ENCODE peak calls at places on chromosomes 4 and X, in five cellular contexts. One of them, this sample, is unnamed.

GRCh38 chrX:77446840-77447239 is 349 bp upstream of the FGF16 start:
- DNase-seq in activated CD8-positive, alpha-beta T cell treated with anti-CD3 and anti-CD28 coated beads for 36 hours: peak; percentile 27
- DNase-seq in aorta: peak; percentile 51
- DNase-seq in naive thymus-derived CD8-positive, alpha-beta T cell: no peak
- DNase-seq in non-pigmented ciliary epithelial cell: no peak
- DNase-seq in this sample: no peak

GRCh38 chrX:12770440-12770839 is 20.8 kb upstream of the PRPS2 start:
- DNase-seq in activated CD8-positive, alpha-beta T cell treated with anti-CD3 and anti-CD28 coated beads for 36 hours: no peak
- DNase-seq in aorta: no peak
- DNase-seq in naive thymus-derived CD8-positive, alpha-beta T cell: peak; percentile 30
- DNase-seq in non-pigmented ciliary epithelial cell: no peak
- DNase-seq in this sample: no peak

GRCh38 chr4:17103231-17103630 is 204.8 kb upstream of the LDB2 start:
- DNase-seq in activated CD8-positive, alpha-beta T cell treated with anti-CD3 and anti-CD28 coated beads for 36 hours: no peak
- DNase-seq in aorta: no peak
- DNase-seq in naive thymus-derived CD8-positive, alpha-beta T cell: no peak
- DNase-seq in non-pigmented ciliary epithelial cell: peak; percentile 84
- DNase-seq in this sample: no peak

GRCh38 chr4:29983890-29984289 is 736.3 kb upstream of the PCDH7 start:
- DNase-seq in activated CD8-positive, alpha-beta T cell treated with anti-CD3 and anti-CD28 coated beads for 36 hours: no peak
- DNase-seq in aorta: no peak
- DNase-seq in naive thymus-derived CD8-positive, alpha-beta T cell: no peak
- DNase-seq in non-pigmented ciliary epithelial cell: no peak
- DNase-seq in this sample: no peak

GRCh38 chr4:4770610-4771009 is 88.9 kb upstream of the MSX1 start:
- DNase-seq in activated CD8-positive, alpha-beta T cell treated with anti-CD3 and anti-CD28 coated beads for 36 hours: no peak
- DNase-seq in aorta: no peak
- DNase-seq in naive thymus-derived CD8-positive, alpha-beta T cell: no peak
- DNase-seq in non-pigmented ciliary epithelial cell: no peak
- DNase-seq in this sample: no peak

GRCh38 chr4:113809313-113809712 is 47.8 kb upstream of the CAMK2D start:
- DNase-seq in activated CD8-positive, alpha-beta T cell treated with anti-CD3 and anti-CD28 coated beads for 36 hours: peak; percentile 11
- DNase-seq in aorta: peak; percentile 68
- DNase-seq in naive thymus-derived CD8-positive, alpha-beta T cell: no peak
- DNase-seq in non-pigmented ciliary epithelial cell: no peak
- DNase-seq in this sample: no peak

GRCh38 chr4:101211146-101211553 is 136.2 kb downstream of the PPP3CA start:
- DNase-seq in activated CD8-positive, alpha-beta T cell treated with anti-CD3 and anti-CD28 coated beads for 36 hours: no peak
- DNase-seq in aorta: no peak
- DNase-seq in naive thymus-derived CD8-positive, alpha-beta T cell: no peak
- DNase-seq in non-pigmented ciliary epithelial cell: no peak
- DNase-seq in this sample: no peak

GRCh38 chrX:69139516-69139915 is 25.7 kb downstream of the PJA1 start:
- DNase-seq in activated CD8-positive, alpha-beta T cell treated with anti-CD3 and anti-CD28 coated beads for 36 hours: no peak
- DNase-seq in aorta: no peak
- DNase-seq in naive thymus-derived CD8-positive, alpha-beta T cell: no peak
- DNase-seq in non-pigmented ciliary epithelial cell: no peak
- DNase-seq in this sample: no peak

GRCh38 chrX:137547291-137547690 is 18.6 kb upstream of the ZIC3 start:
- DNase-seq in activated CD8-positive, alpha-beta T cell treated with anti-CD3 and anti-CD28 coated beads for 36 hours: no peak
- DNase-seq in aorta: no peak
- DNase-seq in naive thymus-derived CD8-positive, alpha-beta T cell: no peak
- DNase-seq in non-pigmented ciliary epithelial cell: no peak
- DNase-seq in this sample: no peak

GRCh38 chr4:16508968-16509367 is 282.7 kb upstream of the TAPT1 start:
- DNase-seq in activated CD8-positive, alpha-beta T cell treated with anti-CD3 and anti-CD28 coated beads for 36 hours: no peak
- DNase-seq in aorta: no peak
- DNase-seq in naive thymus-derived CD8-positive, alpha-beta T cell: no peak
- DNase-seq in non-pigmented ciliary epithelial cell: no peak
- DNase-seq in this sample: no peak

GRCh38 chrX:102339312-102340298 is 92.6 kb downstream of the NXF2 start:
- DNase-seq in activated CD8-positive, alpha-beta T cell treated with anti-CD3 and anti-CD28 coated beads for 36 hours: peak; percentile 2
- DNase-seq in aorta: peak; percentile 38
- DNase-seq in naive thymus-derived CD8-positive, alpha-beta T cell: peak; percentile 35
- DNase-seq in non-pigmented ciliary epithelial cell: no peak
- DNase-seq in this sample: no peak

GRCh38 chr4:27775156-27775555 is 914.5 kb downstream of the STIM2 start:
- DNase-seq in activated CD8-positive, alpha-beta T cell treated with anti-CD3 and anti-CD28 coated beads for 36 hours: no peak
- DNase-seq in aorta: no peak
- DNase-seq in naive thymus-derived CD8-positive, alpha-beta T cell: no peak
- DNase-seq in non-pigmented ciliary epithelial cell: no peak
- DNase-seq in this sample: no peak

GRCh38 chrX:44913656-44914531 is 40.9 kb downstream of the KDM6A start:
- DNase-seq in activated CD8-positive, alpha-beta T cell treated with anti-CD3 and anti-CD28 coated beads for 36 hours: no peak
- DNase-seq in aorta: no peak
- DNase-seq in naive thymus-derived CD8-positive, alpha-beta T cell: no peak
- DNase-seq in non-pigmented ciliary epithelial cell: no peak
- DNase-seq in this sample: no peak

GRCh38 chr4:87128006-87128705 is 92.3 kb downstream of the KLHL8 start:
- DNase-seq in activated CD8-positive, alpha-beta T cell treated with anti-CD3 and anti-CD28 coated beads for 36 hours: no peak
- DNase-seq in aorta: no peak
- DNase-seq in naive thymus-derived CD8-positive, alpha-beta T cell: no peak
- DNase-seq in non-pigmented ciliary epithelial cell: no peak
- DNase-seq in this sample: no peak

GRCh38 chrX:134929813-134930212 is 61.0 kb upstream of the SMIM10 start:
- DNase-seq in activated CD8-positive, alpha-beta T cell treated with anti-CD3 and anti-CD28 coated beads for 36 hours: peak; percentile 57
- DNase-seq in aorta: no peak
- DNase-seq in naive thymus-derived CD8-positive, alpha-beta T cell: no peak
- DNase-seq in non-pigmented ciliary epithelial cell: no peak
- DNase-seq in this sample: no peak

GRCh38 chr4:26217961-26218676 is 102.7 kb upstream of the RBPJ start:
- DNase-seq in activated CD8-positive, alpha-beta T cell treated with anti-CD3 and anti-CD28 coated beads for 36 hours: no peak
- DNase-seq in aorta: peak; percentile 67
- DNase-seq in naive thymus-derived CD8-positive, alpha-beta T cell: no peak
- DNase-seq in non-pigmented ciliary epithelial cell: no peak
- DNase-seq in this sample: no peak

GRCh38 chr4:73615613-73616012 is 4.6 kb downstream of the RASSF6 start:
- DNase-seq in activated CD8-positive, alpha-beta T cell treated with anti-CD3 and anti-CD28 coated beads for 36 hours: no peak
- DNase-seq in aorta: no peak
- DNase-seq in naive thymus-derived CD8-positive, alpha-beta T cell: no peak
- DNase-seq in non-pigmented ciliary epithelial cell: no peak
- DNase-seq in this sample: no peak

GRCh38 chr4:156390599-156391296 is 437.1 kb upstream of the CTSO start:
- DNase-seq in activated CD8-positive, alpha-beta T cell treated with anti-CD3 and anti-CD28 coated beads for 36 hours: no peak
- DNase-seq in aorta: no peak
- DNase-seq in naive thymus-derived CD8-positive, alpha-beta T cell: no peak
- DNase-seq in non-pigmented ciliary epithelial cell: no peak
- DNase-seq in this sample: no peak

GRCh38 chr4:94516067-94516466 is 64.3 kb downstream of the PDLIM5 start:
- DNase-seq in activated CD8-positive, alpha-beta T cell treated with anti-CD3 and anti-CD28 coated beads for 36 hours: no peak
- DNase-seq in aorta: no peak
- DNase-seq in naive thymus-derived CD8-positive, alpha-beta T cell: no peak
- DNase-seq in non-pigmented ciliary epithelial cell: no peak
- DNase-seq in this sample: no peak

GRCh38 chr4:74202062-74202586 is 44.2 kb downstream of the MTHFD2L start:
- DNase-seq in activated CD8-positive, alpha-beta T cell treated with anti-CD3 and anti-CD28 coated beads for 36 hours: no peak
- DNase-seq in aorta: no peak
- DNase-seq in naive thymus-derived CD8-positive, alpha-beta T cell: no peak
- DNase-seq in non-pigmented ciliary epithelial cell: no peak
- DNase-seq in this sample: no peak

GRCh38 chr4:126057371-126057770 is 742.6 kb downstream of the FAT4 start:
- DNase-seq in activated CD8-positive, alpha-beta T cell treated with anti-CD3 and anti-CD28 coated beads for 36 hours: no peak
- DNase-seq in aorta: no peak
- DNase-seq in naive thymus-derived CD8-positive, alpha-beta T cell: no peak
- DNase-seq in non-pigmented ciliary epithelial cell: no peak
- DNase-seq in this sample: no peak

GRCh38 chr4:187236491-187236890 is 512.8 kb upstream of the FAT1 start:
- DNase-seq in activated CD8-positive, alpha-beta T cell treated with anti-CD3 and anti-CD28 coated beads for 36 hours: no peak
- DNase-seq in aorta: no peak
- DNase-seq in naive thymus-derived CD8-positive, alpha-beta T cell: no peak
- DNase-seq in non-pigmented ciliary epithelial cell: peak; percentile 42
- DNase-seq in this sample: peak; percentile 68

GRCh38 chr4:4555916-4556315 is 14.1 kb upstream of the STX18 start:
- DNase-seq in activated CD8-positive, alpha-beta T cell treated with anti-CD3 and anti-CD28 coated beads for 36 hours: no peak
- DNase-seq in aorta: no peak
- DNase-seq in naive thymus-derived CD8-positive, alpha-beta T cell: no peak
- DNase-seq in non-pigmented ciliary epithelial cell: peak; percentile 82
- DNase-seq in this sample: no peak

GRCh38 chr4:38160487-38161207 is 200.4 kb downstream of the PTTG2 start:
- DNase-seq in activated CD8-positive, alpha-beta T cell treated with anti-CD3 and anti-CD28 coated beads for 36 hours: peak; percentile 68
- DNase-seq in aorta: no peak
- DNase-seq in naive thymus-derived CD8-positive, alpha-beta T cell: peak; percentile 21
- DNase-seq in non-pigmented ciliary epithelial cell: peak; percentile 96
- DNase-seq in this sample: peak; percentile 83

GRCh38 chrX:136028383-136028984 is 43.2 kb downstream of the SLC9A6 start:
- DNase-seq in activated CD8-positive, alpha-beta T cell treated with anti-CD3 and anti-CD28 coated beads for 36 hours: no peak
- DNase-seq in aorta: no peak
- DNase-seq in naive thymus-derived CD8-positive, alpha-beta T cell: peak; percentile 40
- DNase-seq in non-pigmented ciliary epithelial cell: no peak
- DNase-seq in this sample: peak; percentile 17

GRCh38 chr4:109915385-109916002 is 2.8 kb downstream of the EGF start:
- DNase-seq in activated CD8-positive, alpha-beta T cell treated with anti-CD3 and anti-CD28 coated beads for 36 hours: no peak
- DNase-seq in aorta: no peak
- DNase-seq in naive thymus-derived CD8-positive, alpha-beta T cell: no peak
- DNase-seq in non-pigmented ciliary epithelial cell: no peak
- DNase-seq in this sample: no peak

GRCh38 chr4:89404530-89404929 is 96.9 kb upstream of the GPRIN3 start:
- DNase-seq in activated CD8-positive, alpha-beta T cell treated with anti-CD3 and anti-CD28 coated beads for 36 hours: no peak
- DNase-seq in aorta: no peak
- DNase-seq in naive thymus-derived CD8-positive, alpha-beta T cell: no peak
- DNase-seq in non-pigmented ciliary epithelial cell: no peak
- DNase-seq in this sample: no peak

GRCh38 chrX:57929373-57929772 is 19.1 kb upstream of the ZXDA start:
- DNase-seq in activated CD8-positive, alpha-beta T cell treated with anti-CD3 and anti-CD28 coated beads for 36 hours: no peak
- DNase-seq in aorta: no peak
- DNase-seq in naive thymus-derived CD8-positive, alpha-beta T cell: no peak
- DNase-seq in non-pigmented ciliary epithelial cell: no peak
- DNase-seq in this sample: no peak

GRCh38 chrX:19807414-19807813 is 80.0 kb downstream of the SH3KBP1 start:
- DNase-seq in activated CD8-positive, alpha-beta T cell treated with anti-CD3 and anti-CD28 coated beads for 36 hours: no peak
- DNase-seq in aorta: no peak
- DNase-seq in naive thymus-derived CD8-positive, alpha-beta T cell: no peak
- DNase-seq in non-pigmented ciliary epithelial cell: no peak
- DNase-seq in this sample: no peak

GRCh38 chrX:9370888-9371287 is 94.0 kb upstream of the TBL1X start:
- DNase-seq in activated CD8-positive, alpha-beta T cell treated with anti-CD3 and anti-CD28 coated beads for 36 hours: no peak
- DNase-seq in aorta: no peak
- DNase-seq in naive thymus-derived CD8-positive, alpha-beta T cell: no peak
- DNase-seq in non-pigmented ciliary epithelial cell: no peak
- DNase-seq in this sample: no peak

GRCh38 chr4:6530964-6531363 is 44.0 kb upstream of the MAN2B2 start:
- DNase-seq in activated CD8-positive, alpha-beta T cell treated with anti-CD3 and anti-CD28 coated beads for 36 hours: no peak
- DNase-seq in aorta: no peak
- DNase-seq in naive thymus-derived CD8-positive, alpha-beta T cell: no peak
- DNase-seq in non-pigmented ciliary epithelial cell: no peak
- DNase-seq in this sample: no peak

GRCh38 chr4:25818293-25819240 is 44.2 kb downstream of the SEL1L3 start:
- DNase-seq in activated CD8-positive, alpha-beta T cell treated with anti-CD3 and anti-CD28 coated beads for 36 hours: no peak
- DNase-seq in aorta: no peak
- DNase-seq in naive thymus-derived CD8-positive, alpha-beta T cell: no peak
- DNase-seq in non-pigmented ciliary epithelial cell: no peak
- DNase-seq in this sample: no peak

GRCh38 chrX:109347618-109348017 is 134.3 kb downstream of the GUCY2F start:
- DNase-seq in activated CD8-positive, alpha-beta T cell treated with anti-CD3 and anti-CD28 coated beads for 36 hours: peak; percentile 1
- DNase-seq in aorta: no peak
- DNase-seq in naive thymus-derived CD8-positive, alpha-beta T cell: no peak
- DNase-seq in non-pigmented ciliary epithelial cell: peak; percentile 46
- DNase-seq in this sample: peak; percentile 90

GRCh38 chr4:173917255-173917960 is 366.1 kb downstream of the FBXO8 start:
- DNase-seq in activated CD8-positive, alpha-beta T cell treated with anti-CD3 and anti-CD28 coated beads for 36 hours: no peak
- DNase-seq in aorta: no peak
- DNase-seq in naive thymus-derived CD8-positive, alpha-beta T cell: no peak
- DNase-seq in non-pigmented ciliary epithelial cell: no peak
- DNase-seq in this sample: no peak

GRCh38 chr4:145154573-145154972 is 25.8 kb downstream of the OTUD4 start:
- DNase-seq in activated CD8-positive, alpha-beta T cell treated with anti-CD3 and anti-CD28 coated beads for 36 hours: peak; percentile 11
- DNase-seq in aorta: no peak
- DNase-seq in naive thymus-derived CD8-positive, alpha-beta T cell: no peak
- DNase-seq in non-pigmented ciliary epithelial cell: no peak
- DNase-seq in this sample: no peak

GRCh38 chrX:139831689-139832456 is 101.0 kb downstream of the ATP11C start:
- DNase-seq in activated CD8-positive, alpha-beta T cell treated with anti-CD3 and anti-CD28 coated beads for 36 hours: no peak
- DNase-seq in aorta: no peak
- DNase-seq in naive thymus-derived CD8-positive, alpha-beta T cell: no peak
- DNase-seq in non-pigmented ciliary epithelial cell: no peak
- DNase-seq in this sample: peak; percentile 38

This sample was measured in retinal pigment epithelial cell.